ENCODE peak calls at places on chromosomes 5 and 9, in four cellular contexts. One of them, this sample, is unnamed.

GRCh38 chr9:93098236-93098946 is 2.4 kb downstream of the CARD19 start:
- DNase-seq in testis: peak
- DNase-seq in dorsolateral prefrontal cortex: peak
- DNase-seq in B cell: peak
- DNase-seq in this sample: no peak

GRCh38 chr5:154163327-154163997 is 27.1 kb upstream of the GALNT10 start:
- DNase-seq in testis: no peak
- DNase-seq in dorsolateral prefrontal cortex: no peak
- DNase-seq in B cell: no peak
- DNase-seq in this sample: peak

GRCh38 chr5:81241001-81241400 is 7.9 kb downstream of the CKMT2 start:
- DNase-seq in testis: peak
- DNase-seq in dorsolateral prefrontal cortex: no peak
- DNase-seq in B cell: no peak
- DNase-seq in this sample: no peak

GRCh38 chr5:116847960-116848359 is 273.3 kb upstream of the SEMA6A start:
- DNase-seq in testis: no peak
- DNase-seq in dorsolateral prefrontal cortex: no peak
- DNase-seq in B cell: no peak
- DNase-seq in this sample: no peak

GRCh38 chr5:36875051-36875788 is 1.3 kb upstream of the NIPBL start:
- DNase-seq in testis: peak
- DNase-seq in dorsolateral prefrontal cortex: peak
- DNase-seq in B cell: peak
- DNase-seq in this sample: peak

GRCh38 chr9:23821400-23822181 is 4.4 kb downstream of the ELAVL2 start:
- DNase-seq in testis: peak
- DNase-seq in dorsolateral prefrontal cortex: no peak
- DNase-seq in B cell: no peak
- DNase-seq in this sample: peak

GRCh38 chr5:134370306-134370870 is 981 bp upstream of the UBE2B start:
- DNase-seq in testis: no peak
- DNase-seq in dorsolateral prefrontal cortex: no peak
- DNase-seq in B cell: no peak
- DNase-seq in this sample: no peak

GRCh38 chr5:4883388-4883787 is 256.7 kb upstream of the ADAMTS16 start:
- DNase-seq in testis: no peak
- DNase-seq in dorsolateral prefrontal cortex: no peak
- DNase-seq in B cell: no peak
- DNase-seq in this sample: no peak

GRCh38 chr5:5191906-5192305 is 51.8 kb downstream of the ADAMTS16 start:
- DNase-seq in testis: no peak
- DNase-seq in dorsolateral prefrontal cortex: no peak
- DNase-seq in B cell: no peak
- DNase-seq in this sample: no peak

GRCh38 chr5:88144219-88145040 is 124.2 kb downstream of the TMEM161B start:
- DNase-seq in testis: no peak
- DNase-seq in dorsolateral prefrontal cortex: no peak
- DNase-seq in B cell: no peak
- DNase-seq in this sample: no peak

GRCh38 chr9:89806371-89807100 is 201.7 kb downstream of the GADD45G start:
- DNase-seq in testis: peak
- DNase-seq in dorsolateral prefrontal cortex: no peak
- DNase-seq in B cell: no peak
- DNase-seq in this sample: no peak

GRCh38 chr5:16690243-16690839 is 73.5 kb upstream of the RETREG1 start:
- DNase-seq in testis: peak
- DNase-seq in dorsolateral prefrontal cortex: no peak
- DNase-seq in B cell: no peak
- DNase-seq in this sample: peak

GRCh38 chr5:14286574-14287399 is 143.6 kb downstream of the TRIO start:
- DNase-seq in testis: no peak
- DNase-seq in dorsolateral prefrontal cortex: no peak
- DNase-seq in B cell: peak
- DNase-seq in this sample: no peak

GRCh38 chr9:4491621-4491975 is 1.3 kb downstream of the SLC1A1 start:
- DNase-seq in testis: no peak
- DNase-seq in dorsolateral prefrontal cortex: peak
- DNase-seq in B cell: no peak
- DNase-seq in this sample: no peak

GRCh38 chr5:36691993-36692392 is 85.6 kb downstream of the SLC1A3 start:
- DNase-seq in testis: no peak
- DNase-seq in dorsolateral prefrontal cortex: no peak
- DNase-seq in B cell: no peak
- DNase-seq in this sample: no peak

GRCh38 chr5:97501965-97502305 is 318.9 kb upstream of the RIOK2 start:
- DNase-seq in testis: no peak
- DNase-seq in dorsolateral prefrontal cortex: no peak
- DNase-seq in B cell: no peak
- DNase-seq in this sample: no peak

GRCh38 chr5:67133781-67134180 is 62.8 kb downstream of the CD180 start:
- DNase-seq in testis: no peak
- DNase-seq in dorsolateral prefrontal cortex: no peak
- DNase-seq in B cell: no peak
- DNase-seq in this sample: no peak

GRCh38 chr9:122819791-122820489 is 8.4 kb downstream of the PDCL start:
- DNase-seq in testis: no peak
- DNase-seq in dorsolateral prefrontal cortex: no peak
- DNase-seq in B cell: no peak
- DNase-seq in this sample: no peak

GRCh38 chr5:76331139-76331538 is 71.9 kb upstream of the IQGAP2 start:
- DNase-seq in testis: no peak
- DNase-seq in dorsolateral prefrontal cortex: no peak
- DNase-seq in B cell: no peak
- DNase-seq in this sample: no peak

GRCh38 chr5:3833566-3833965 is 237.9 kb downstream of the IRX1 start:
- DNase-seq in testis: no peak
- DNase-seq in dorsolateral prefrontal cortex: no peak
- DNase-seq in B cell: no peak
- DNase-seq in this sample: no peak

GRCh38 chr9:133582501-133583045 is 26.6 kb downstream of the FAM163B start:
- DNase-seq in testis: no peak
- DNase-seq in dorsolateral prefrontal cortex: no peak
- DNase-seq in B cell: no peak
- DNase-seq in this sample: no peak

GRCh38 chr5:171534009-171534895 is 114.8 kb downstream of the FGF18 start:
- DNase-seq in testis: no peak
- DNase-seq in dorsolateral prefrontal cortex: no peak
- DNase-seq in B cell: no peak
- DNase-seq in this sample: no peak

GRCh38 chr9:81855538-81855937 is 72.7 kb upstream of the SPATA31D4 start:
- DNase-seq in testis: no peak
- DNase-seq in dorsolateral prefrontal cortex: no peak
- DNase-seq in B cell: no peak
- DNase-seq in this sample: no peak

GRCh38 chr9:114007991-114008666 is 70.0 kb downstream of the AMBP start:
- DNase-seq in testis: peak
- DNase-seq in dorsolateral prefrontal cortex: no peak
- DNase-seq in B cell: no peak
- DNase-seq in this sample: peak

GRCh38 chr9:19174127-19174921 is 47.0 kb upstream of the PLIN2 start:
- DNase-seq in testis: no peak
- DNase-seq in dorsolateral prefrontal cortex: no peak
- DNase-seq in B cell: peak
- DNase-seq in this sample: peak

GRCh38 chr9:119905706-119906105 is 536.5 kb upstream of the BRINP1 start:
- DNase-seq in testis: no peak
- DNase-seq in dorsolateral prefrontal cortex: no peak
- DNase-seq in B cell: no peak
- DNase-seq in this sample: no peak

GRCh38 chr9:111375817-111376564 is 46.0 kb upstream of the OR2K2 start:
- DNase-seq in testis: no peak
- DNase-seq in dorsolateral prefrontal cortex: no peak
- DNase-seq in B cell: no peak
- DNase-seq in this sample: no peak

GRCh38 chr9:93210974-93211653 is 27.2 kb downstream of the WNK2 start:
- DNase-seq in testis: no peak
- DNase-seq in dorsolateral prefrontal cortex: no peak
- DNase-seq in B cell: no peak
- DNase-seq in this sample: no peak

GRCh38 chr5:95414441-95414840 is 23.3 kb downstream of the FAM81B start:
- DNase-seq in testis: no peak
- DNase-seq in dorsolateral prefrontal cortex: no peak
- DNase-seq in B cell: no peak
- DNase-seq in this sample: no peak

GRCh38 chr9:90394866-90395265 is 247.8 kb downstream of the DIRAS2 start:
- DNase-seq in testis: no peak
- DNase-seq in dorsolateral prefrontal cortex: no peak
- DNase-seq in B cell: no peak
- DNase-seq in this sample: no peak

GRCh38 chr5:159904874-159905273 is 11.4 kb upstream of the ADRA1B start:
- DNase-seq in testis: no peak
- DNase-seq in dorsolateral prefrontal cortex: no peak
- DNase-seq in B cell: no peak
- DNase-seq in this sample: no peak

GRCh38 chr5:159901772-159902171 is 14.5 kb upstream of the ADRA1B start:
- DNase-seq in testis: no peak
- DNase-seq in dorsolateral prefrontal cortex: no peak
- DNase-seq in B cell: no peak
- DNase-seq in this sample: no peak

GRCh38 chr5:159901308-159901707 is 15.0 kb upstream of the ADRA1B start:
- DNase-seq in testis: no peak
- DNase-seq in dorsolateral prefrontal cortex: no peak
- DNase-seq in B cell: no peak
- DNase-seq in this sample: no peak

GRCh38 chr5:159903134-159903533 is 13.1 kb upstream of the ADRA1B start:
- DNase-seq in testis: no peak
- DNase-seq in dorsolateral prefrontal cortex: no peak
- DNase-seq in B cell: no peak
- DNase-seq in this sample: no peak

GRCh38 chr5:159902444-159903121 is 13.7 kb upstream of the ADRA1B start:
- DNase-seq in testis: no peak
- DNase-seq in dorsolateral prefrontal cortex: no peak
- DNase-seq in B cell: no peak
- DNase-seq in this sample: no peak
- TF ChIP-seq CTCF in testis: no peak
- TF ChIP-seq CTCF in dorsolateral prefrontal cortex: no peak
- TF ChIP-seq CTCF in B cell: no peak
- TF ChIP-seq CTCF in this sample: no peak

DNA sequence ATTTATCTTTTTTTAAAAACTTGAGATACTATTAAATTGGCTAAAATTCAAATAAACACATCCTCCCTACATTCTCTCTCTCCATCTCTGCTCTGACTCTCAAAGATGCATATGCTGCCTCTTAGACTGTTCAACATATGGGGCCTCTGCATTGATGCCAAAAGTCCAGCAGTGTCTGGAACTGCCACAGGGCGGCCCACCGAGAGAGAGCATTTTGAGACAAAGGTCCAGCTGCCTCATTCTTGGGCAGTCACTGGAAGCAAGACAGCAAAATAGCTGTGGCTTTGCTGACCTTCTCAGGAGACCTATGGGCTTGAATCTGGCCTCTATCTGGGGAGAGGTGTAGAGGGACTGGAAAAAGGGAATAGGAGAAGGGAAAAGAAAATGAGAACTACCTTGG is 12.9 kb upstream of the TSSK1B start:
- DNase-seq in testis: no peak
- DNase-seq in dorsolateral prefrontal cortex: no peak
- DNase-seq in B cell: no peak
- DNase-seq in this sample: peak
- TF ChIP-seq CTCF in testis: no peak
- TF ChIP-seq CTCF in dorsolateral prefrontal cortex: no peak
- TF ChIP-seq CTCF in B cell: no peak
- TF ChIP-seq CTCF in this sample: peak

GRCh38 chr5:93831449-93831848 is 90.0 kb upstream of the POU5F2 start:
- DNase-seq in testis: no peak
- DNase-seq in dorsolateral prefrontal cortex: no peak
- DNase-seq in B cell: no peak
- DNase-seq in this sample: peak
- TF ChIP-seq CTCF in testis: no peak
- TF ChIP-seq CTCF in dorsolateral prefrontal cortex: no peak
- TF ChIP-seq CTCF in B cell: no peak
- TF ChIP-seq CTCF in this sample: no peak

GRCh38 chr5:139684881-139685749 is 37.0 kb downstream of the CXXC5 start:
- DNase-seq in testis: no peak
- DNase-seq in dorsolateral prefrontal cortex: peak
- DNase-seq in B cell: no peak
- DNase-seq in this sample: no peak
- TF ChIP-seq CTCF in testis: no peak
- TF ChIP-seq CTCF in dorsolateral prefrontal cortex: peak
- TF ChIP-seq CTCF in B cell: no peak
- TF ChIP-seq CTCF in this sample: peak

GRCh38 chr9:88660611-88661010 is 125.6 kb downstream of the NXNL2 start:
- DNase-seq in testis: peak
- DNase-seq in dorsolateral prefrontal cortex: no peak
- DNase-seq in B cell: no peak
- DNase-seq in this sample: peak
- TF ChIP-seq CTCF in testis: no peak
- TF ChIP-seq CTCF in dorsolateral prefrontal cortex: no peak
- TF ChIP-seq CTCF in B cell: no peak
- TF ChIP-seq CTCF in this sample: peak

DNA sequence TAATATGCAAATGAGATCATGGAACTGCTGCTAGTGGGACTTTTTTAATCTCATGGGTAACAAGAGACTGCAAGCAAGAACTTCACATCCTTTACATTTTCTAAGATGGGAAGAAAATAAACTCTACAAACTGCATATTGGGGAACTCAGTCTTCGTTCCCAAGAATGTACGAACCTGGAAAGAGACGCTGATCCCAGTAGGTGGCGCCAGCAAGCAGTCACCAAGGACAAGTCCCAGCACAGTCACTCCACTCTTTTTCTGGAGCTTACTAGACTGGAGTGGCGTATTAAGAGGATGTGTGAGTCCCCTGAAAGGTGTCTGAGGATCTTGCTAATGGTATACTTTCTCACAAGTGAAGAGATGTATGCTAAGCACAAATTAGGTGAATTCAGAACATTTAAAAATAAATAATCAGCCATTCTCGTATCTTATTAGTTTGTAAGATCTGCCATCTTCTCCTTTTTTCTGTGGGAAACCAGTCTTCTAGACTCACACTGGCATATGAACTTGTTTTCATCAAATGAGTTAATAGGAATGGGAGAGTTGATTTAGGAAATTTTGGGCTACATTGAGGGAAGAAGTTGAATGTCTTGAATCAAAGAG is 16.0 kb upstream of the PUM3 start:
- DNase-seq in testis: peak
- DNase-seq in dorsolateral prefrontal cortex: peak
- DNase-seq in B cell: no peak
- DNase-seq in this sample: peak
- TF ChIP-seq CTCF in testis: peak
- TF ChIP-seq CTCF in dorsolateral prefrontal cortex: peak
- TF ChIP-seq CTCF in B cell: peak
- TF ChIP-seq CTCF in this sample: peak

GRCh38 chr5:178740181-178740557 is 9.7 kb upstream of the ZNF354A start:
- DNase-seq in testis: no peak
- DNase-seq in dorsolateral prefrontal cortex: no peak
- DNase-seq in B cell: no peak
- DNase-seq in this sample: no peak
- TF ChIP-seq CTCF in testis: no peak
- TF ChIP-seq CTCF in dorsolateral prefrontal cortex: no peak
- TF ChIP-seq CTCF in B cell: no peak
- TF ChIP-seq CTCF in this sample: no peak